ENCODE peak calls at places on chromosomes 12 and 14, in ten cellular contexts. G is GM12865; C is mucosa of descending colon; O is RWPE2; R is lung; T is A673; Z is MCF 10A; A is CD4-positive, alpha-beta T cell; H is Peyer's patch; S is AG04450. Y is an unnamed sample.

GRCh38 chr14:73612339-73613045 is at the start of gene ACOT6:
- DNase-seq in G (peak), C (peak), O (peak), R (peak), T (peak), Z (peak), A (peak), H (peak), S (peak), Y (peak)

GRCh38 chr12:105951732-105952131 is 187.0 kb downstream of the NUAK1 start:
- DNase-seq in G (no peak), C (no peak), O (no peak), R (no peak), T (no peak), Z (no peak), A (no peak), H (no peak), S (no peak), Y (no peak)

GRCh38 chr12:63978519-63978918 is 134.0 kb downstream of the SRGAP1 start:
- DNase-seq in G (no peak), C (no peak), O (no peak), R (no peak), T (peak), Z (peak), A (no peak), H (no peak), S (peak), Y (no peak)

GRCh38 chr12:6333029-6333428 is 8.8 kb downstream of the TNFRSF1A start:
- DNase-seq in G (no peak), C (peak), O (no peak), R (no peak), T (no peak), Z (no peak), A (no peak), H (no peak), S (no peak), Y (no peak)

GRCh38 chr12:53414756-53415417 is 8.8 kb upstream of the AMHR2 start:
- DNase-seq in G (no peak), C (no peak), O (no peak), R (no peak), T (peak), Z (no peak), A (no peak), H (no peak), S (no peak), Y (no peak)

GRCh38 chr14:56145965-56146364 is 27.8 kb downstream of the PELI2 start:
- DNase-seq in G (peak), C (no peak), O (no peak), R (no peak), T (no peak), Z (peak), A (no peak), H (no peak), S (peak), Y (no peak)

GRCh38 chr14:74705607-74706006 is 7.3 kb downstream of the AREL1 start:
- DNase-seq in G (no peak), C (no peak), O (no peak), R (no peak), T (no peak), Z (no peak), A (no peak), H (no peak), S (no peak), Y (no peak)

GRCh38 chr12:12511895-12512674 is 50.6 kb downstream of the DUSP16 start:
- DNase-seq in G (peak), C (no peak), O (no peak), R (no peak), T (no peak), Z (no peak), A (no peak), H (no peak), S (no peak), Y (no peak)

GRCh38 chr14:102086972-102087761 is at the start of gene HSP90AA1:
- DNase-seq in G (peak), C (peak), O (peak), R (peak), T (peak), Z (peak), A (peak), H (peak), S (peak), Y (peak)

GRCh38 chr14:92453691-92454090 is 59.9 kb upstream of the RIN3 start:
- DNase-seq in G (no peak), C (no peak), O (no peak), R (no peak), T (no peak), Z (no peak), A (no peak), H (no peak), S (no peak), Y (no peak)

GRCh38 chr12:868722-869121 is 80.8 kb downstream of the RAD52 start:
- DNase-seq in G (no peak), C (no peak), O (no peak), R (no peak), T (no peak), Z (no peak), A (no peak), H (no peak), S (no peak), Y (no peak)

GRCh38 chr12:56709759-56710376 is 15.2 kb downstream of the NACA start:
- DNase-seq in G (no peak), C (no peak), O (no peak), R (no peak), T (no peak), Z (no peak), A (no peak), H (peak), S (no peak), Y (no peak)

DNA sequence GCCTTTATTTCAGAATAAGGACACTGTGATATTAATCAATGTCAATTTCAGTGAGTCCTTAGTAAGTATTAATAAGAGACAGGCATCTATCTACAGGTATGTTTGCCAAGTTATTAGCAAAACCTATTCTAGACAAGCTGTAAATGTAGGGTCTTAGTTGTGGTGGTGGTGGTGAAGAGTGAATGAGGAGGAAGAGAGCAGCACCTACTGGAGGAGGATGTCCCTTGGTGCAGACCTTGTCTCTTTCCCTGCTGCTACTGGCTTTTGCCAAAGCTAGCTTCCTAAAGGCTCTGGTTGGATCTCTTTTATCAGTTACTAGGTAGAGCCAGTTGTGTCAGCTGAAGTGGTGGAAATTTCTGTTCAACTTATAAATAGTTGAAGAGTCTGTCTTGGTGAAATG is 304.8 kb upstream of the ATP2B1 start:
- DNase-seq in G (peak), C (no peak), O (no peak), R (no peak), T (no peak), Z (no peak), A (no peak), H (no peak), S (no peak), Y (no peak)
- TF ChIP-seq CTCF in G (peak), C (no peak), O (peak), R (no peak), T (peak), Z (no peak), A (peak), H (peak), S (peak), Y (no peak)

DNA sequence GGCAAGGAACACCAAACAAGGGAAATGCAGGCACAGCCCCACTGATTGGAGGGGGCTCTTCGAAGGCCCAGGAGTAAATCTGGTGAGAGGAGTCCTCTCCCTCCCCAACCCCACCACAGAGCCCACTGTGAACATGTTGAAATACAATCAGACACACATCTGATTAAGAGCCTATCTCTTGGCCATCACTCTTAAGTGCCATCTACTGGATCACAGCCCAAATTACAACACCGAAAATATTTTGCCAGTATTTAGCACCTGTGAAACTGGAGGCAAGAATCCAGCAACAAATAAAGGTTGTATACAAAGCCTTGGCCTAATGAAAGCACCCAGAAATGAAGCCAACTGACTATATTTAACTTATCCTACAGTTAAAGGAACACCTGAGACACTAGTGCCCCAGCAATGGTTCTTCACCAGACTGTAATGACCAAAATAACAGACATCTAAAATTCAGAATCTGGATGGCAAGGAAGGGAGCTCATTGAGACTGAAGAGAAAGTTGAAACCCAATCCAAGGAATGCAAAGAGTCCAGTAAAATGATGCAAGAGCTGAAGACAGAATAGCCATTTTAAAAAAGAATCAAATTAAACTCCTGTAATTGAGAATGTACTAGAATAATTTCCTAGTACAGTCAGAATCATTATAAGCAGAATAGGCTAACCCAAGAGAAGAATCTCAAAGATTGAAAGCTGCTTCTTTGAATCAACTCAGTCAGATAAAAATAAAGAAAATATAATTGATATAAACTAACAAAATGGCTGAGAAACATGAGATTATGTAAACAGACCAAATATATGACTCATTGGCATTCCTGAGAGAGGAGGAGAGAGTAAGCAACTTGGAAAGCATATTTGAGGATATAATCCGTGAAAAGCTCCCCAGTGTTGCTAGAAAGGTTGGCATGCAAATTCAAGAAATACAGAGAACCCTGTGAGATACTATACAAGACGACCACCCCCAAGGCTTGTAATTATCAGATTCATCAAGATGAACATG is 1117.0 kb downstream of the FLRT2 start:
- DNase-seq in G (peak), C (no peak), O (no peak), R (no peak), T (peak), Z (peak), A (no peak), H (no peak), S (no peak), Y (no peak)
- TF ChIP-seq CTCF in G (peak), C (no peak), O (peak), R (no peak), T (peak), Z (no peak), A (no peak), H (no peak), S (no peak), Y (no peak)

GRCh38 chr14:39364509-39364908 is 67.7 kb downstream of the FBXO33 start:
- DNase-seq in G (no peak), C (no peak), O (no peak), R (no peak), T (no peak), Z (no peak), A (no peak), H (no peak), S (no peak), Y (no peak)
- TF ChIP-seq CTCF in G (no peak), C (no peak), O (no peak), R (no peak), T (no peak), Z (no peak), A (no peak), H (no peak), S (no peak), Y (no peak)

GRCh38 chr14:105503296-105503640 is 12.2 kb downstream of the TEDC1 start:
- DNase-seq in G (no peak), C (no peak), O (no peak), R (no peak), T (no peak), Z (no peak), A (no peak), H (no peak), S (no peak), Y (no peak)

GRCh38 chr14:105503918-105504692 is 13.1 kb downstream of the TEDC1 start:
- DNase-seq in G (no peak), C (peak), O (peak), R (no peak), T (no peak), Z (no peak), A (no peak), H (no peak), S (no peak), Y (no peak)

GRCh38 chr14:105507247-105507646 is 16.2 kb downstream of the TEDC1 start:
- DNase-seq in G (no peak), C (peak), O (peak), R (no peak), T (no peak), Z (no peak), A (no peak), H (no peak), S (no peak), Y (no peak)

GRCh38 chr14:105502446-105503295 is 11.6 kb downstream of the TEDC1 start:
- DNase-seq in G (no peak), C (peak), O (peak), R (no peak), T (no peak), Z (no peak), A (no peak), H (no peak), S (no peak), Y (no peak)

GRCh38 chr14:105505101-105505500 is 14.1 kb downstream of the TEDC1 start:
- DNase-seq in G (no peak), C (peak), O (peak), R (no peak), T (no peak), Z (no peak), A (no peak), H (no peak), S (no peak), Y (no peak)
- TF ChIP-seq CTCF in G (no peak), C (no peak), O (no peak), R (no peak), T (no peak), Z (no peak), A (no peak), H (no peak), S (no peak), Y (no peak)

GRCh38 chr14:81710232-81710845 is 176.7 kb upstream of the SEL1L start:
- DNase-seq in G (peak), C (no peak), O (no peak), R (no peak), T (peak), Z (peak), A (no peak), H (no peak), S (no peak), Y (no peak)
- TF ChIP-seq CTCF in G (peak), C (no peak), O (peak), R (no peak), T (peak), Z (peak), A (no peak), H (peak), S (no peak), Y (peak)

GRCh38 chr12:128798543-128799341 is 25.0 kb downstream of the SLC15A4 start:
- DNase-seq in G (peak), C (no peak), O (no peak), R (no peak), T (no peak), Z (no peak), A (no peak), H (no peak), S (no peak), Y (no peak)
- TF ChIP-seq CTCF in G (peak), C (no peak), O (peak), R (no peak), T (peak), Z (no peak), A (no peak), H (peak), S (peak), Y (no peak)

GRCh38 chr14:29521526-29522137 is 406.0 kb downstream of the PRKD1 start:
- DNase-seq in G (peak), C (no peak), O (no peak), R (no peak), T (peak), Z (peak), A (no peak), H (no peak), S (no peak), Y (no peak)

GRCh38 chr14:29518335-29518734 is 409.3 kb downstream of the PRKD1 start:
- DNase-seq in G (no peak), C (no peak), O (no peak), R (no peak), T (peak), Z (peak), A (no peak), H (no peak), S (no peak), Y (no peak)
- TF ChIP-seq CTCF in G (no peak), C (no peak), O (peak), R (no peak), T (peak), Z (peak), A (no peak), H (no peak), S (peak), Y (no peak)

GRCh38 chr14:104130974-104131651 is 7.3 kb upstream of the KIF26A start:
- DNase-seq in G (peak), C (peak), O (peak), R (peak), T (peak), Z (peak), A (no peak), H (peak), S (no peak), Y (no peak)
- TF ChIP-seq CTCF in G (peak), C (peak), O (peak), R (peak), T (peak), Z (peak), A (no peak), H (peak), S (no peak), Y (peak)